ENCODE peak calls at places on chromosomes 12 and 14, in five cellular contexts. One of them, this sample, is unnamed.
A peak's percentile ranks its signal among the peaks of the same experiment; 100 is the strongest.

GRCh38 chr12:65084579-65084978 is 36.5 kb downstream of the WIF1 start:
- DNase-seq in EL: no peak
- DNase-seq in stomach: no peak
- DNase-seq in left lung: no peak
- DNase-seq in erythroblast: no peak
- DNase-seq in this sample: no peak

GRCh38 chr14:89723930-89724915 is 230.3 kb downstream of the EFCAB11 start:
- DNase-seq in EL: peak; percentile 24
- DNase-seq in stomach: no peak
- DNase-seq in left lung: no peak
- DNase-seq in erythroblast: no peak
- DNase-seq in this sample: no peak

GRCh38 chr14:98916036-98916435 is 356.0 kb downstream of the BCL11B start:
- DNase-seq in EL: no peak
- DNase-seq in stomach: no peak
- DNase-seq in left lung: no peak
- DNase-seq in erythroblast: no peak
- DNase-seq in this sample: no peak

GRCh38 chr14:81068384-81068783 is 113.0 kb downstream of the TSHR start:
- DNase-seq in EL: no peak
- DNase-seq in stomach: no peak
- DNase-seq in left lung: no peak
- DNase-seq in erythroblast: no peak
- DNase-seq in this sample: no peak

GRCh38 chr12:2820432-2820831 is 8.0 kb downstream of the ITFG2 start:
- DNase-seq in EL: no peak
- DNase-seq in stomach: no peak
- DNase-seq in left lung: no peak
- DNase-seq in erythroblast: no peak
- DNase-seq in this sample: no peak

GRCh38 chr14:105144666-105145380 is 23.8 kb downstream of the JAG2 start:
- DNase-seq in EL: no peak
- DNase-seq in stomach: no peak
- DNase-seq in left lung: peak; percentile 70
- DNase-seq in erythroblast: no peak
- DNase-seq in this sample: peak; percentile 17

GRCh38 chr14:29016050-29016900 is 249.7 kb downstream of the FOXG1 start:
- DNase-seq in EL: peak; percentile 49
- DNase-seq in stomach: no peak
- DNase-seq in left lung: no peak
- DNase-seq in erythroblast: peak; percentile 21
- DNase-seq in this sample: no peak

GRCh38 chr12:50049254-50050118 is 7.9 kb upstream of the ASIC1 start:
- DNase-seq in EL: no peak
- DNase-seq in stomach: no peak
- DNase-seq in left lung: no peak
- DNase-seq in erythroblast: peak; percentile 58
- DNase-seq in this sample: no peak

GRCh38 chr12:106918746-106919145 is 37.0 kb upstream of the TMEM263 start:
- DNase-seq in EL: no peak
- DNase-seq in stomach: no peak
- DNase-seq in left lung: no peak
- DNase-seq in erythroblast: peak; percentile 12
- DNase-seq in this sample: no peak

GRCh38 chr14:54894995-54895394 is 7.6 kb downstream of the GCH1 start:
- DNase-seq in EL: peak; percentile 60
- DNase-seq in stomach: no peak
- DNase-seq in left lung: no peak
- DNase-seq in erythroblast: no peak
- DNase-seq in this sample: no peak

GRCh38 chr14:96136361-96136760 is 68.3 kb upstream of the BDKRB2 start:
- DNase-seq in EL: peak; percentile 48
- DNase-seq in stomach: no peak
- DNase-seq in left lung: no peak
- DNase-seq in erythroblast: no peak
- DNase-seq in this sample: no peak

GRCh38 chr14:103882503-103883262 is 35.3 kb upstream of the PPP1R13B start:
- DNase-seq in EL: no peak
- DNase-seq in stomach: no peak
- DNase-seq in left lung: no peak
- DNase-seq in erythroblast: no peak
- DNase-seq in this sample: no peak

GRCh38 chr12:90970471-90970870 is 15.5 kb upstream of the CCER1 start:
- DNase-seq in EL: no peak
- DNase-seq in stomach: no peak
- DNase-seq in left lung: no peak
- DNase-seq in erythroblast: no peak
- DNase-seq in this sample: no peak

GRCh38 chr12:102736328-102736727 is 180.7 kb downstream of the PAH start:
- DNase-seq in EL: no peak
- DNase-seq in stomach: no peak
- DNase-seq in left lung: no peak
- DNase-seq in erythroblast: no peak
- DNase-seq in this sample: no peak

GRCh38 chr14:102927878-102928411 is 5.5 kb downstream of the AMN start:
- DNase-seq in EL: no peak
- DNase-seq in stomach: no peak
- DNase-seq in left lung: peak; percentile 77
- DNase-seq in erythroblast: no peak
- DNase-seq in this sample: no peak

GRCh38 chr14:65469903-65470302 is 57.4 kb downstream of the FUT8 start:
- DNase-seq in EL: no peak
- DNase-seq in stomach: no peak
- DNase-seq in left lung: peak; percentile 54
- DNase-seq in erythroblast: no peak
- DNase-seq in this sample: no peak

GRCh38 chr14:60278350-60278749 is 29.3 kb downstream of the PPM1A start:
- DNase-seq in EL: no peak
- DNase-seq in stomach: no peak
- DNase-seq in left lung: no peak
- DNase-seq in erythroblast: no peak
- DNase-seq in this sample: no peak

GRCh38 chr12:95100264-95101190 is 27.1 kb upstream of the NR2C1 start:
- DNase-seq in EL: no peak
- DNase-seq in stomach: no peak
- DNase-seq in left lung: no peak
- DNase-seq in erythroblast: peak; percentile 60
- DNase-seq in this sample: no peak

GRCh38 chr12:108616941-108617858 is 16.5 kb downstream of the SELPLG start:
- DNase-seq in EL: peak; percentile 66
- DNase-seq in stomach: no peak
- DNase-seq in left lung: peak; percentile 71
- DNase-seq in erythroblast: no peak
- DNase-seq in this sample: peak; percentile 46

GRCh38 chr12:116370004-116370404 is 92.5 kb upstream of the MED13L start:
- DNase-seq in EL: peak; percentile 94
- DNase-seq in stomach: no peak
- DNase-seq in left lung: no peak
- DNase-seq in erythroblast: no peak
- DNase-seq in this sample: no peak

GRCh38 chr12:124174949-124175348 is 119.9 kb upstream of the RFLNA start:
- DNase-seq in EL: no peak
- DNase-seq in stomach: no peak
- DNase-seq in left lung: no peak
- DNase-seq in erythroblast: no peak
- DNase-seq in this sample: no peak

GRCh38 chr14:60183724-60184596 is 18.8 kb upstream of the DHRS7 start:
- DNase-seq in EL: peak; percentile 66
- DNase-seq in stomach: no peak
- DNase-seq in left lung: no peak
- DNase-seq in erythroblast: peak; percentile 84
- DNase-seq in this sample: no peak

This sample was measured in left cardiac atrium.